ENCODE peak calls at places on chromosome 12, in nine cellular contexts. M is AG20443, O is A549, E is cortex of kidney, V is occipital lobe, B is endothelial cell, X is ureter, S is COR-L47, N is body of pancreas. Y is an unnamed sample.
A peak's percentile ranks its signal among the peaks of the same experiment; 100 is the strongest.

GRCh38 chr12:24896171-24896570 is 52.7 kb downstream of the BCAT1 start:
- DNase-seq in M (no peak), O (no peak), E (no peak), V (no peak), B (no peak), X (no peak), S (no peak), N (no peak), Y (no peak)

GRCh38 chr12:121806556-121807308 is 2.9 kb downstream of the SETD1B start:
- DNase-seq in M (peak; percentile 54), O (peak; percentile 51), E (no peak), V (no peak), B (no peak), X (no peak), S (no peak), N (no peak), Y (no peak)

GRCh38 chr12:70507442-70507841 is 129.8 kb downstream of the PTPRB start:
- DNase-seq in M (no peak), O (peak; percentile 22), E (no peak), V (no peak), B (no peak), X (no peak), S (no peak), N (no peak), Y (no peak)

GRCh38 chr12:93762912-93763311 is 85.7 kb downstream of the CRADD start:
- DNase-seq in M (no peak), O (no peak), E (no peak), V (no peak), B (no peak), X (no peak), S (no peak), N (no peak), Y (no peak)

GRCh38 chr12:78120866-78121590 is 290.3 kb downstream of the NAV3 start:
- DNase-seq in M (no peak), O (peak; percentile 63), E (no peak), V (no peak), B (no peak), X (no peak), S (peak; percentile 18), N (peak; percentile 15), Y (no peak)

GRCh38 chr12:93502802-93503623 is 35.7 kb downstream of the MRPL42 start:
- DNase-seq in M (peak; percentile 42), O (peak; percentile 52), E (no peak), V (no peak), B (peak; percentile 48), X (peak; percentile 62), S (peak; percentile 32), N (peak; percentile 48), Y (no peak)

GRCh38 chr12:124188561-124189405 is 106.1 kb upstream of the RFLNA start:
- DNase-seq in M (no peak), O (no peak), E (no peak), V (no peak), B (peak; percentile 22), X (no peak), S (peak; percentile 55), N (peak; percentile 10), Y (no peak)

GRCh38 chr12:132407525-132407924 is 78.1 kb upstream of the GALNT9 start:
- DNase-seq in M (no peak), O (no peak), E (no peak), V (no peak), B (no peak), X (no peak), S (no peak), N (no peak), Y (no peak)

GRCh38 chr12:3988519-3989217 is 115.5 kb upstream of the PARP11 start:
- DNase-seq in M (no peak), O (no peak), E (no peak), V (no peak), B (no peak), X (no peak), S (no peak), N (no peak), Y (no peak)

GRCh38 chr12:8770499-8770898 is 51.9 kb upstream of the A2ML1 start:
- DNase-seq in M (no peak), O (no peak), E (no peak), V (no peak), B (no peak), X (no peak), S (no peak), N (no peak), Y (no peak)

GRCh38 chr12:49868952-49869815 is 26.3 kb upstream of the BCDIN3D start:
- DNase-seq in M (peak; percentile 83), O (peak; percentile 22), E (no peak), V (peak; percentile 79), B (no peak), X (peak; percentile 90), S (peak; percentile 97), N (peak; percentile 75), Y (peak; percentile 97)

GRCh38 chr12:131260970-131261369 is 307.3 kb downstream of the ADGRD1 start:
- DNase-seq in M (no peak), O (no peak), E (no peak), V (no peak), B (no peak), X (no peak), S (no peak), N (no peak), Y (no peak)

GRCh38 chr12:68432622-68433021 is 100.5 kb upstream of the MDM1 start:
- DNase-seq in M (no peak), O (no peak), E (no peak), V (no peak), B (no peak), X (no peak), S (no peak), N (no peak), Y (no peak)

GRCh38 chr12:113203852-113204760 is 17.2 kb upstream of the TPCN1 start:
- DNase-seq in M (no peak), O (no peak), E (no peak), V (no peak), B (no peak), X (no peak), S (no peak), N (no peak), Y (no peak)

GRCh38 chr12:89861086-89861485 is 152.4 kb upstream of the ATP2B1 start:
- DNase-seq in M (no peak), O (peak; percentile 68), E (no peak), V (no peak), B (no peak), X (no peak), S (no peak), N (no peak), Y (no peak)

GRCh38 chr12:49340095-49340870 is 3.3 kb upstream of the C1QL4 start:
- DNase-seq in M (peak; percentile 3), O (no peak), E (no peak), V (no peak), B (no peak), X (no peak), S (no peak), N (no peak), Y (no peak)

GRCh38 chr12:571795-572531 is 91.3 kb downstream of the NINJ2 start:
- DNase-seq in M (no peak), O (peak; percentile 74), E (no peak), V (no peak), B (no peak), X (no peak), S (no peak), N (no peak), Y (no peak)

GRCh38 chr12:4320287-4320858 is 640 bp upstream of the TIGAR start:
- DNase-seq in M (no peak), O (no peak), E (no peak), V (no peak), B (no peak), X (no peak), S (no peak), N (no peak), Y (no peak)

GRCh38 chr12:131980263-131980662 is 30.5 kb downstream of the EP400 start:
- DNase-seq in M (no peak), O (peak; percentile 54), E (no peak), V (no peak), B (no peak), X (no peak), S (no peak), N (no peak), Y (no peak)

GRCh38 chr12:68633614-68634558 is 23.2 kb downstream of the RAP1B start:
- DNase-seq in M (no peak), O (no peak), E (no peak), V (no peak), B (no peak), X (no peak), S (no peak), N (no peak), Y (no peak)

GRCh38 chr12:104998423-104999346 is 12.6 kb downstream of the NOPCHAP1 start:
- DNase-seq in M (no peak), O (no peak), E (no peak), V (no peak), B (no peak), X (no peak), S (peak; percentile 92), N (peak; percentile 90), Y (no peak)

GRCh38 chr12:46938071-46938678 is 112.4 kb upstream of the SLC38A4 start:
- DNase-seq in M (no peak), O (no peak), E (no peak), V (no peak), B (no peak), X (no peak), S (no peak), N (no peak), Y (no peak)

GRCh38 chr12:75705749-75706719 is 194.6 kb upstream of the KRR1 start:
- DNase-seq in M (peak; percentile 64), O (peak; percentile 41), E (no peak), V (no peak), B (peak; percentile 14), X (no peak), S (no peak), N (peak; percentile 20), Y (no peak)

GRCh38 chr12:30582943-30583342 is 112.7 kb downstream of the IPO8 start:
- DNase-seq in M (no peak), O (no peak), E (no peak), V (no peak), B (no peak), X (no peak), S (no peak), N (no peak), Y (no peak)

GRCh38 chr12:54028324-54029201 is at the start of gene HOXC6:
- DNase-seq in M (peak; percentile 71), O (peak; percentile 53), E (no peak), V (no peak), B (no peak), X (no peak), S (no peak), N (no peak), Y (no peak)

GRCh38 chr12:2179953-2180736 is 127.4 kb downstream of the CACNA1C start:
- DNase-seq in M (peak; percentile 92), O (peak; percentile 12), E (no peak), V (peak; percentile 75), B (no peak), X (peak; percentile 64), S (no peak), N (peak; percentile 18), Y (peak; percentile 94)